ENCODE peak calls at places on chromosomes 16 and 17, in ten cellular contexts. One of them, this sample, is unnamed.

GRCh38 chr17:63722403-63722802 is 19.2 kb downstream of the STRADA start:
- ATAC-seq in activated CD8-positive, alpha-beta memory T cell treated with anti-CD3 and anti-CD28 coated beads, Interleukin-2, amount 10 ng/mL, durations not matched to agents 7 days and 5 days: no peak
- ATAC-seq in RWPE2: no peak
- ATAC-seq in activated CD4-positive, alpha-beta T cell treated with anti-CD3 and anti-CD28 coated beads for 36 hours: no peak
- ATAC-seq in activated CD8-positive, alpha-beta T cell treated with anti-CD3 and anti-CD28 coated beads for 36 hours: no peak
- ATAC-seq in activated naive CD8-positive, alpha-beta T cell treated with anti-CD3 and anti-CD28 coated beads, Interleukin-2, amount 50 U/mL, for 24 hours: no peak
- ATAC-seq in left cardiac atrium: peak; percentile 34
- ATAC-seq in right lobe of liver: no peak
- ATAC-seq in heart left ventricle: peak; percentile 29
- ATAC-seq in left lung: no peak
- ATAC-seq in this sample: no peak

GRCh38 chr17:33012522-33013033 is 20.9 kb downstream of the SPACA3 start:
- ATAC-seq in activated CD8-positive, alpha-beta memory T cell treated with anti-CD3 and anti-CD28 coated beads, Interleukin-2, amount 10 ng/mL, durations not matched to agents 7 days and 5 days: no peak
- ATAC-seq in activated naive CD8-positive, alpha-beta T cell treated with anti-CD3 and anti-CD28 coated beads, Interleukin-2, amount 50 U/mL, for 24 hours: no peak
- ATAC-seq in activated CD4-positive, alpha-beta T cell treated with anti-CD3 and anti-CD28 coated beads for 36 hours: no peak
- ATAC-seq in activated CD8-positive, alpha-beta T cell treated with anti-CD3 and anti-CD28 coated beads for 36 hours: no peak
- ATAC-seq in left lung: peak; percentile 76
- ATAC-seq in heart left ventricle: no peak
- ATAC-seq in RWPE2: peak; percentile 87
- ATAC-seq in left cardiac atrium: no peak
- ATAC-seq in right lobe of liver: no peak
- ATAC-seq in this sample: no peak

GRCh38 chr16:89507219-89507833 is 877 bp upstream of the SPG7 start:
- ATAC-seq in activated naive CD8-positive, alpha-beta T cell treated with anti-CD3 and anti-CD28 coated beads, Interleukin-2, amount 50 U/mL, for 24 hours: no peak
- ATAC-seq in left cardiac atrium: peak; percentile 31
- ATAC-seq in right lobe of liver: peak; percentile 5
- ATAC-seq in heart left ventricle: peak; percentile 28
- ATAC-seq in left lung: peak; percentile 17
- ATAC-seq in activated CD8-positive, alpha-beta T cell treated with anti-CD3 and anti-CD28 coated beads for 36 hours: no peak
- ATAC-seq in RWPE2: peak; percentile 29
- ATAC-seq in activated CD4-positive, alpha-beta T cell treated with anti-CD3 and anti-CD28 coated beads for 36 hours: no peak
- ATAC-seq in activated CD8-positive, alpha-beta memory T cell treated with anti-CD3 and anti-CD28 coated beads, Interleukin-2, amount 10 ng/mL, durations not matched to agents 7 days and 5 days: no peak
- ATAC-seq in this sample: no peak

GRCh38 chr16:65249768-65250167 is 127.9 kb upstream of the CDH11 start:
- ATAC-seq in RWPE2: no peak
- ATAC-seq in activated naive CD8-positive, alpha-beta T cell treated with anti-CD3 and anti-CD28 coated beads, Interleukin-2, amount 50 U/mL, for 24 hours: no peak
- ATAC-seq in heart left ventricle: peak; percentile 99
- ATAC-seq in right lobe of liver: peak; percentile 29
- ATAC-seq in activated CD4-positive, alpha-beta T cell treated with anti-CD3 and anti-CD28 coated beads for 36 hours: no peak
- ATAC-seq in left lung: peak; percentile 65
- ATAC-seq in activated CD8-positive, alpha-beta memory T cell treated with anti-CD3 and anti-CD28 coated beads, Interleukin-2, amount 10 ng/mL, durations not matched to agents 7 days and 5 days: no peak
- ATAC-seq in activated CD8-positive, alpha-beta T cell treated with anti-CD3 and anti-CD28 coated beads for 36 hours: no peak
- ATAC-seq in left cardiac atrium: peak; percentile 96
- ATAC-seq in this sample: no peak

GRCh38 chr17:45022655-45023339 is 28.6 kb downstream of the DCAKD start:
- ATAC-seq in activated CD8-positive, alpha-beta memory T cell treated with anti-CD3 and anti-CD28 coated beads, Interleukin-2, amount 10 ng/mL, durations not matched to agents 7 days and 5 days: no peak
- ATAC-seq in activated naive CD8-positive, alpha-beta T cell treated with anti-CD3 and anti-CD28 coated beads, Interleukin-2, amount 50 U/mL, for 24 hours: no peak
- ATAC-seq in activated CD4-positive, alpha-beta T cell treated with anti-CD3 and anti-CD28 coated beads for 36 hours: no peak
- ATAC-seq in left cardiac atrium: no peak
- ATAC-seq in activated CD8-positive, alpha-beta T cell treated with anti-CD3 and anti-CD28 coated beads for 36 hours: no peak
- ATAC-seq in left lung: no peak
- ATAC-seq in RWPE2: no peak
- ATAC-seq in heart left ventricle: no peak
- ATAC-seq in right lobe of liver: no peak
- ATAC-seq in this sample: no peak

GRCh38 chr17:5424909-5425308 is 4.9 kb downstream of the RPAIN start:
- ATAC-seq in activated CD8-positive, alpha-beta memory T cell treated with anti-CD3 and anti-CD28 coated beads, Interleukin-2, amount 10 ng/mL, durations not matched to agents 7 days and 5 days: no peak
- ATAC-seq in left cardiac atrium: no peak
- ATAC-seq in right lobe of liver: no peak
- ATAC-seq in heart left ventricle: no peak
- ATAC-seq in left lung: no peak
- ATAC-seq in RWPE2: no peak
- ATAC-seq in activated CD8-positive, alpha-beta T cell treated with anti-CD3 and anti-CD28 coated beads for 36 hours: no peak
- ATAC-seq in activated CD4-positive, alpha-beta T cell treated with anti-CD3 and anti-CD28 coated beads for 36 hours: no peak
- ATAC-seq in activated naive CD8-positive, alpha-beta T cell treated with anti-CD3 and anti-CD28 coated beads, Interleukin-2, amount 50 U/mL, for 24 hours: no peak
- ATAC-seq in this sample: no peak

GRCh38 chr17:6603746-6604325 is 36.7 kb downstream of the KIAA0753 start:
- ATAC-seq in activated CD8-positive, alpha-beta T cell treated with anti-CD3 and anti-CD28 coated beads for 36 hours: no peak
- ATAC-seq in RWPE2: no peak
- ATAC-seq in right lobe of liver: no peak
- ATAC-seq in left lung: peak; percentile 26
- ATAC-seq in activated CD8-positive, alpha-beta memory T cell treated with anti-CD3 and anti-CD28 coated beads, Interleukin-2, amount 10 ng/mL, durations not matched to agents 7 days and 5 days: no peak
- ATAC-seq in activated naive CD8-positive, alpha-beta T cell treated with anti-CD3 and anti-CD28 coated beads, Interleukin-2, amount 50 U/mL, for 24 hours: no peak
- ATAC-seq in left cardiac atrium: no peak
- ATAC-seq in activated CD4-positive, alpha-beta T cell treated with anti-CD3 and anti-CD28 coated beads for 36 hours: no peak
- ATAC-seq in heart left ventricle: no peak
- ATAC-seq in this sample: no peak

GRCh38 chr17:6669479-6670212 is 18.1 kb downstream of the C17orf100 start:
- ATAC-seq in RWPE2: peak; percentile 91
- ATAC-seq in activated CD8-positive, alpha-beta T cell treated with anti-CD3 and anti-CD28 coated beads for 36 hours: peak; percentile 48
- ATAC-seq in activated CD8-positive, alpha-beta memory T cell treated with anti-CD3 and anti-CD28 coated beads, Interleukin-2, amount 10 ng/mL, durations not matched to agents 7 days and 5 days: peak; percentile 36
- ATAC-seq in left cardiac atrium: no peak
- ATAC-seq in activated CD4-positive, alpha-beta T cell treated with anti-CD3 and anti-CD28 coated beads for 36 hours: no peak
- ATAC-seq in activated naive CD8-positive, alpha-beta T cell treated with anti-CD3 and anti-CD28 coated beads, Interleukin-2, amount 50 U/mL, for 24 hours: peak; percentile 37
- ATAC-seq in heart left ventricle: no peak
- ATAC-seq in left lung: no peak
- ATAC-seq in right lobe of liver: no peak
- ATAC-seq in this sample: peak; percentile 43

GRCh38 chr16:66382171-66382965 is 15.9 kb downstream of the CDH5 start:
- ATAC-seq in activated CD8-positive, alpha-beta memory T cell treated with anti-CD3 and anti-CD28 coated beads, Interleukin-2, amount 10 ng/mL, durations not matched to agents 7 days and 5 days: no peak
- ATAC-seq in left cardiac atrium: peak; percentile 58
- ATAC-seq in activated CD8-positive, alpha-beta T cell treated with anti-CD3 and anti-CD28 coated beads for 36 hours: no peak
- ATAC-seq in right lobe of liver: peak; percentile 72
- ATAC-seq in left lung: peak; percentile 34
- ATAC-seq in activated CD4-positive, alpha-beta T cell treated with anti-CD3 and anti-CD28 coated beads for 36 hours: no peak
- ATAC-seq in activated naive CD8-positive, alpha-beta T cell treated with anti-CD3 and anti-CD28 coated beads, Interleukin-2, amount 50 U/mL, for 24 hours: no peak
- ATAC-seq in heart left ventricle: peak; percentile 75
- ATAC-seq in RWPE2: peak; percentile 81
- ATAC-seq in this sample: no peak

GRCh38 chr16:22787456-22788189 is 26.3 kb upstream of the HS3ST2 start:
- ATAC-seq in heart left ventricle: no peak
- ATAC-seq in activated CD4-positive, alpha-beta T cell treated with anti-CD3 and anti-CD28 coated beads for 36 hours: no peak
- ATAC-seq in right lobe of liver: no peak
- ATAC-seq in left lung: peak; percentile 55
- ATAC-seq in activated CD8-positive, alpha-beta memory T cell treated with anti-CD3 and anti-CD28 coated beads, Interleukin-2, amount 10 ng/mL, durations not matched to agents 7 days and 5 days: peak; percentile 55
- ATAC-seq in activated CD8-positive, alpha-beta T cell treated with anti-CD3 and anti-CD28 coated beads for 36 hours: no peak
- ATAC-seq in RWPE2: peak; percentile 64
- ATAC-seq in left cardiac atrium: no peak
- ATAC-seq in activated naive CD8-positive, alpha-beta T cell treated with anti-CD3 and anti-CD28 coated beads, Interleukin-2, amount 50 U/mL, for 24 hours: peak; percentile 61
- ATAC-seq in this sample: peak; percentile 31

GRCh38 chr17:58513913-58514794 is at the start of gene MTMR4:
- ATAC-seq in right lobe of liver: peak; percentile 51
- ATAC-seq in activated CD4-positive, alpha-beta T cell treated with anti-CD3 and anti-CD28 coated beads for 36 hours: peak; percentile 14
- ATAC-seq in heart left ventricle: peak; percentile 51
- ATAC-seq in RWPE2: peak; percentile 38
- ATAC-seq in activated CD8-positive, alpha-beta T cell treated with anti-CD3 and anti-CD28 coated beads for 36 hours: peak; percentile 19
- ATAC-seq in activated naive CD8-positive, alpha-beta T cell treated with anti-CD3 and anti-CD28 coated beads, Interleukin-2, amount 50 U/mL, for 24 hours: peak; percentile 12
- ATAC-seq in left cardiac atrium: peak; percentile 51
- ATAC-seq in left lung: peak; percentile 60
- ATAC-seq in activated CD8-positive, alpha-beta memory T cell treated with anti-CD3 and anti-CD28 coated beads, Interleukin-2, amount 10 ng/mL, durations not matched to agents 7 days and 5 days: peak; percentile 24
- ATAC-seq in this sample: peak; percentile 31

GRCh38 chr17:44039829-44040635 is 25.3 kb upstream of the TMEM101 start:
- ATAC-seq in RWPE2: peak; percentile 50
- ATAC-seq in left cardiac atrium: peak; percentile 21
- ATAC-seq in activated CD4-positive, alpha-beta T cell treated with anti-CD3 and anti-CD28 coated beads for 36 hours: no peak
- ATAC-seq in activated CD8-positive, alpha-beta T cell treated with anti-CD3 and anti-CD28 coated beads for 36 hours: no peak
- ATAC-seq in right lobe of liver: no peak
- ATAC-seq in heart left ventricle: peak; percentile 21
- ATAC-seq in left lung: peak; percentile 75
- ATAC-seq in activated CD8-positive, alpha-beta memory T cell treated with anti-CD3 and anti-CD28 coated beads, Interleukin-2, amount 10 ng/mL, durations not matched to agents 7 days and 5 days: no peak
- ATAC-seq in activated naive CD8-positive, alpha-beta T cell treated with anti-CD3 and anti-CD28 coated beads, Interleukin-2, amount 50 U/mL, for 24 hours: no peak
- ATAC-seq in this sample: no peak